ENCODE peak calls at places on chromosomes 4 and X, in six cellular contexts. X is SW480; R is mesothelial cell of epicardium; Y is activated CD4-positive, alpha-beta T cell treated with anti-CD3 and anti-CD28 coated beads, Interleukin-2, amount 50 U/mL, for 48 hours; P is stimulated activated naive B cell treated with anti-CD40 and anti-IgM and Interleukin-4, amounts not matched to agents 10 μg/mL and 1 μg/mL and 100 μg/mL, for 72 hours; M is lower lobe of right lung. K is an unnamed sample.

GRCh38 chr4:165398570-165398969 is 19.8 kb downstream of the CPE start:
- DNase-seq in X (peak), Y (no peak), M (no peak), P (no peak), R (no peak), K (no peak)

GRCh38 chr4:28211714-28212470 is 1351.3 kb downstream of the STIM2 start:
- DNase-seq in M (no peak), X (no peak), Y (no peak), P (no peak), R (no peak), K (no peak)

GRCh38 chrX:36116222-36116621 is 196.7 kb downstream of the CFAP47 start:
- DNase-seq in Y (no peak), P (no peak), M (no peak), X (no peak), R (no peak), K (no peak)

GRCh38 chr4:94877973-94878372 is 120.2 kb downstream of the BMPR1B start:
- DNase-seq in R (no peak), M (no peak), Y (no peak), P (no peak), X (no peak), K (no peak)

GRCh38 chr4:14831447-14831846 is 170.8 kb upstream of the CPEB2 start:
- DNase-seq in X (no peak), R (no peak), M (no peak), Y (no peak), P (no peak), K (no peak)

GRCh38 chr4:714087-714486 is 8.5 kb downstream of the PCGF3 start:
- DNase-seq in M (no peak), R (no peak), X (no peak), P (no peak), Y (no peak), K (no peak)

GRCh38 chr4:7622371-7622770 is 187.6 kb upstream of the PSAPL1 start:
- DNase-seq in M (no peak), R (no peak), X (no peak), Y (no peak), P (no peak), K (no peak)

GRCh38 chr4:41611881-41612871 is 74.2 kb downstream of the LIMCH1 start:
- DNase-seq in Y (no peak), X (peak), M (no peak), R (no peak), P (no peak), K (peak)

GRCh38 chr4:107689912-107690587 is 30.0 kb downstream of the PAPSS1 start:
- DNase-seq in R (no peak), P (no peak), Y (no peak), M (no peak), X (peak), K (no peak)

GRCh38 chr4:15956179-15956850 is 6.7 kb downstream of the FGFBP2 start:
- DNase-seq in Y (peak), X (peak), M (peak), P (peak), R (no peak), K (peak)

GRCh38 chrX:15985937-15986336 is 131.3 kb upstream of the AP1S2 start:
- DNase-seq in Y (peak), R (no peak), M (no peak), P (peak), X (no peak), K (no peak)

GRCh38 chr4:142563682-142564291 is 282.3 kb downstream of the INPP4B start:
- DNase-seq in R (no peak), P (no peak), Y (no peak), M (no peak), X (no peak), K (no peak)

GRCh38 chr4:175308236-175308635 is 390.1 kb downstream of the ADAM29 start:
- DNase-seq in M (no peak), X (no peak), R (no peak), P (no peak), Y (no peak), K (no peak)

GRCh38 chr4:7917669-7918068 is 22.0 kb downstream of the AFAP1 start:
- DNase-seq in M (no peak), P (no peak), R (no peak), Y (no peak), X (no peak), K (no peak)

GRCh38 chr4:52643846-52644245 is 15.3 kb downstream of the USP46 start:
- DNase-seq in Y (no peak), M (peak), R (no peak), X (no peak), P (no peak), K (no peak)

GRCh38 chr4:10005632-10006031 is 15.7 kb downstream of the SLC2A9 start:
- DNase-seq in X (no peak), R (no peak), Y (no peak), M (no peak), P (no peak), K (no peak)

GRCh38 chrX:129875669-129876068 is 30.3 kb upstream of the UTP14A start:
- DNase-seq in Y (no peak), P (no peak), R (no peak), X (peak), M (no peak), K (no peak)